ENCODE peak calls at places on chromosomes 2 and 18, in four cellular contexts. M, D, A and U are unnamed samples.

GRCh38 chr2:191255756-191256312 is 10.6 kb downstream of the MYO1B start:
- DNase-seq in M (no peak), D (peak), A (no peak), U (no peak)

GRCh38 chr2:200262047-200262446 is 44.4 kb upstream of the SPATS2L start:
- DNase-seq in M (no peak), D (no peak), A (no peak), U (no peak)

GRCh38 chr2:227324671-227325055 is 388 bp upstream of the MFF start:
- DNase-seq in M (no peak), D (peak), A (no peak), U (no peak)

GRCh38 chr2:240136671-240137292 is 677 bp upstream of the COPS9 start:
- DNase-seq in M (no peak), D (no peak), A (no peak), U (no peak)

GRCh38 chr2:19364014-19364413 is 5.6 kb upstream of the OSR1 start:
- DNase-seq in M (no peak), D (no peak), A (no peak), U (no peak)

GRCh38 chr2:176554107-176555048 is 285.1 kb downstream of the MTX2 start:
- DNase-seq in M (peak), D (peak), A (peak), U (peak)

GRCh38 chr2:218867900-218868299 is 8.3 kb downstream of the WNT6 start:
- DNase-seq in M (no peak), D (no peak), A (no peak), U (no peak)

GRCh38 chr2:201127570-201127969 is 11.6 kb downstream of the CFLAR start:
- DNase-seq in M (no peak), D (peak), A (no peak), U (no peak)

GRCh38 chr2:3738454-3738853 is 35.1 kb downstream of the DCDC2C start:
- DNase-seq in M (peak), D (peak), A (no peak), U (no peak)

GRCh38 chr18:32158108-32158624 is 31.7 kb upstream of the MEP1B start:
- DNase-seq in M (peak), D (peak), A (peak), U (peak)

GRCh38 chr18:42271656-42272355 is 316.8 kb downstream of the PIK3C3 start:
- DNase-seq in M (no peak), D (no peak), A (no peak), U (no peak)

GRCh38 chr2:88692187-88692586 is 714 bp downstream of the RPIA start:
- DNase-seq in M (peak), D (peak), A (peak), U (peak)

GRCh38 chr2:230411484-230412368 is 4.3 kb upstream of the SP100 start:
- DNase-seq in M (peak), D (peak), A (peak), U (peak)

GRCh38 chr18:48230459-48231113 is 178.6 kb downstream of the ZBTB7C start:
- DNase-seq in M (peak), D (peak), A (peak), U (peak)

GRCh38 chr2:104861295-104862060 is 7.6 kb downstream of the POU3F3 start:
- DNase-seq in M (peak), D (no peak), A (no peak), U (no peak)

GRCh38 chr2:175309799-175310198 is 128.3 kb upstream of the ATP5MC3 start:
- DNase-seq in M (peak), D (peak), A (no peak), U (no peak)

GRCh38 chr2:10489842-10490555 is 41.9 kb upstream of the ODC1 start:
- DNase-seq in M (peak), D (peak), A (no peak), U (no peak)

GRCh38 chr2:233481368-233482142 is 85.0 kb downstream of the USP40 start:
- DNase-seq in M (no peak), D (no peak), A (no peak), U (no peak)

GRCh38 chr2:120897399-120897798 is 161.7 kb downstream of the GLI2 start:
- DNase-seq in M (no peak), D (no peak), A (no peak), U (no peak)

GRCh38 chr2:237092920-237093781 is 7.5 kb downstream of the COPS8 start:
- DNase-seq in M (no peak), D (peak), A (no peak), U (peak)

GRCh38 chr2:223760838-223761502 is 76.4 kb downstream of the AP1S3 start:
- DNase-seq in M (peak), D (peak), A (no peak), U (peak)

GRCh38 chr2:176628438-176628837 is 359.2 kb downstream of the MTX2 start:
- DNase-seq in M (no peak), D (no peak), A (no peak), U (no peak)

GRCh38 chr2:42139141-42139540 is 30.0 kb upstream of the EML4 start:
- DNase-seq in M (no peak), D (no peak), A (no peak), U (no peak)

GRCh38 chr2:145617906-145618305 is 1098.0 kb upstream of the ZEB2 start:
- DNase-seq in M (no peak), D (peak), A (no peak), U (no peak)

GRCh38 chr2:43018179-43019024 is 208.0 kb downstream of the ZFP36L2 start:
- DNase-seq in M (no peak), D (peak), A (no peak), U (peak)

GRCh38 chr2:109203246-109204011 is 74.4 kb downstream of the SH3RF3 start:
- DNase-seq in M (no peak), D (no peak), A (no peak), U (no peak)

GRCh38 chr18:62399781-62400308 is 74.7 kb downstream of the TNFRSF11A start:
- DNase-seq in M (peak), D (no peak), A (no peak), U (no peak)

DNA sequence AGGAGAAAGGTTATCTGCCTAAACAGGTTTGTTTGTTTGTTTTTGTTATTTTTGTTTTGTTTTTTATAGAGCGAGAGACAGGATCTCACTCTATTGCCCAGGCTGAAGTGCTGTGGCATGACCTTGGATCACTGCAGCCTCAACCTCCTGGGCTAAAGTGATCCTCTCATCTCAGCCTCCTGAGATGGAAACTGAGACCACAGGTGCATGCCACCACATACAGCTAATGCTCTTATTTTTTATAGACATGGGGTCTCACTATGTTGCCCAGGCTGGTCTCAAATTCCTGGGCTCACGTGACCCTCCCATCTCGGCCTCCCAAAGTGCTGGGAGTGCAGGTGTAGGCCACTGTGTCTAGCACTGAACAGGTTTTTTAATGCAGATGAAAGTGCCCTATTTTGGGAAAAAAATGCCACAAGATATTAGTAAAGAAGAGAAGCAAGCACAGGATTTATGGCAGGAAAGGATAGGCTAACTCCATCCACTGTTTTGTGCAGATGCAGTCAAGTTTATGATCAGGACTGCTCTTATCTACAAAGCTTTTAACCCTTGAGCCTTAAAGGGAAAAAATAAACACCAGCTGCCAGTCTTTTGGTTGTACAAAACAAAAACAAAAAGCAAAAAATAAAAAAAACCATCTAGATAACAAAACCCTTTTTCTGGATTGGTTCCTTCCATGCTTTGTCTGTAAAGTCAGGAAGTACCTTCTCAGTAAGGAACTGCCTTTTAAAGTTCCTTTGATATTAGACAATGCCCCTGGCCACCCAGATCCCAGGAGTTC is 29.4 kb downstream of the MAP4K3 start:
- DNase-seq in M (no peak), D (no peak), A (no peak), U (no peak)
- H3K23ac ChIP-seq in M (no peak), D (peak), A (no peak), U (no peak)

DNA sequence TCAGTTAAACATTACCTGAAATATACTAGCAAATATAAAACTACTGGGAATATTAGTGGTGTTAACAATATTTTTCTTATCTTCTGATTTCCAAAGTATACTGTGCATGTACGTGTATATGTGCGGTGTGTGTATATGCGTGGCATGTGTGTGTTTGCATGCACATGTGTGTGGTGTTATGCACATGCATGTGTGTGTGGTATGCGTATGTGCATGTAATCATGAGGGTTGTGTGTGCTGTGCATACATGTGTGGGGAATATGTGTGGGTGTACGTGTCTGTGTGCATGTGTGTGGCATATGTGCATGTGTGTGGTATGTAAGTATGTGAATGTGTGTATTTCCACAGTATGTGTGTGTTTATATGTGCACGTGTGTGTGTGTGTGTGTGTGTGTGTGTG is 640.2 kb downstream of the TSN start:
- DNase-seq in M (no peak), D (no peak), A (no peak), U (no peak)
- H3K4ac ChIP-seq in M (no peak), D (no peak), A (peak), U (no peak)

DNA sequence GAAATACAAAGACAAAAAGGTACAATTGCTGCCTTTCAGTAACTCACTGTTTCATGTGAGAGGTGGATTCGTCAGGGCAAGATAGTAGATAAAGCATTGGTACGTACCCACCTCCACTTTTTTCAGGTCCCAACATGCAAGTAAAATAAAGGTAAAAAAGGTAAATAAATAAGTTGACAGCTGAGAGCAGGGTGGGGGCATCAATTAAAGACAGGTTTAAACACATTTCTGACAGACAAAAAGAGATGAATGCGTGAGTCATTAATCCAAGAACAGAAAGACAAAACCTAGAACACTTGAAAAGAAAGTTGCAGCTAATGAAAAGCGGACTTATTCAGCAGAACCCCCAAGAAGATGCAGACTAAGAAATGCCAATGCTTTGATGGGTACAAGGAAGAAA is 979.6 kb upstream of the CDH2 start:
- DNase-seq in M (no peak), D (no peak), A (no peak), U (no peak)
- H3K4me3 ChIP-seq in M (no peak), D (no peak), A (no peak), U (no peak)

DNA sequence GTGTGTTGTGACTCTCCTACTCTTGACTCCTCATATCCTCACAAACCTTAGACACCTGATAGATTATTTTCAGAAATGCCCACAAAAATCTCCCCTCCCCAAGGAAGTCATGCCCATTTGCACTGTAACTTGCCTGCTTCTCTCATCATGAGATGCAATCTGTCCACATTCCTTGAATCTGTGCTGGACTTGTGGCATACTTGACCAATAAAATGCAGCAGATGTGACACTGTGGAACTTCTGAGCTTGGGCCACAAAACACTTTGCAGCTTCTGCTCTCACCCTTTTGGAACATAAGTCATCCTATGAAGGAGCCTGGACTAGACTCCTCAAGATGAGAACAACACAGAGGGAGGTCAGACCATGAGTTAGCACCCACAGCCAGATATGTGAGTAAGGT is 4.4 kb upstream of the PID1 start:
- DNase-seq in M (no peak), D (no peak), A (no peak), U (peak)
- H3K23ac ChIP-seq in M (no peak), D (no peak), A (no peak), U (no peak)